ENCODE peak calls at places on chromosomes 4 and X, in eight cellular contexts. One of them, this sample, is unnamed.

GRCh38 chr4:67725981-67726380 is 25.0 kb upstream of the UBA6 start:
- DNase-seq in OCI-LY7: no peak
- DNase-seq in fibroblast of mammary gland: peak
- DNase-seq in GM13977: no peak
- DNase-seq in left ventricle myocardium inferior: no peak
- DNase-seq in heart right ventricle: no peak
- DNase-seq in endodermal cell: no peak
- DNase-seq in cardiac fibroblast: no peak
- DNase-seq in this sample: no peak

GRCh38 chrX:123361371-123361770 is 177.3 kb downstream of the GRIA3 start:
- DNase-seq in heart right ventricle: no peak
- DNase-seq in cardiac fibroblast: no peak
- DNase-seq in endodermal cell: peak
- DNase-seq in OCI-LY7: no peak
- DNase-seq in GM13977: no peak
- DNase-seq in left ventricle myocardium inferior: no peak
- DNase-seq in fibroblast of mammary gland: no peak
- DNase-seq in this sample: no peak

GRCh38 chrX:150253946-150254615 is 109.0 kb upstream of the MAMLD1 start:
- DNase-seq in fibroblast of mammary gland: no peak
- DNase-seq in cardiac fibroblast: no peak
- DNase-seq in left ventricle myocardium inferior: no peak
- DNase-seq in GM13977: no peak
- DNase-seq in endodermal cell: peak
- DNase-seq in OCI-LY7: no peak
- DNase-seq in heart right ventricle: no peak
- DNase-seq in this sample: no peak

GRCh38 chr4:139666735-139667266 is 1.2 kb downstream of the MGST2 start:
- DNase-seq in fibroblast of mammary gland: peak
- DNase-seq in OCI-LY7: peak
- DNase-seq in heart right ventricle: no peak
- DNase-seq in cardiac fibroblast: peak
- DNase-seq in endodermal cell: no peak
- DNase-seq in left ventricle myocardium inferior: no peak
- DNase-seq in GM13977: no peak
- DNase-seq in this sample: no peak

GRCh38 chr4:112982677-112983076 is 66.8 kb upstream of the ANK2 start:
- DNase-seq in cardiac fibroblast: peak
- DNase-seq in endodermal cell: no peak
- DNase-seq in left ventricle myocardium inferior: no peak
- DNase-seq in GM13977: no peak
- DNase-seq in fibroblast of mammary gland: peak
- DNase-seq in heart right ventricle: no peak
- DNase-seq in OCI-LY7: no peak
- DNase-seq in this sample: no peak

GRCh38 chrX:54708404-54708803 is 89.7 kb downstream of the ITIH6 start:
- DNase-seq in cardiac fibroblast: no peak
- DNase-seq in OCI-LY7: no peak
- DNase-seq in endodermal cell: no peak
- DNase-seq in fibroblast of mammary gland: no peak
- DNase-seq in heart right ventricle: no peak
- DNase-seq in left ventricle myocardium inferior: no peak
- DNase-seq in GM13977: no peak
- DNase-seq in this sample: no peak

GRCh38 chr4:117334451-117335188 is 249.2 kb upstream of the TRAM1L1 start:
- DNase-seq in left ventricle myocardium inferior: no peak
- DNase-seq in endodermal cell: no peak
- DNase-seq in fibroblast of mammary gland: no peak
- DNase-seq in cardiac fibroblast: no peak
- DNase-seq in OCI-LY7: no peak
- DNase-seq in GM13977: peak
- DNase-seq in heart right ventricle: no peak
- DNase-seq in this sample: no peak

GRCh38 chr4:98232202-98232601 is 29.0 kb upstream of the RAP1GDS1 start:
- DNase-seq in heart right ventricle: no peak
- DNase-seq in left ventricle myocardium inferior: no peak
- DNase-seq in OCI-LY7: peak
- DNase-seq in GM13977: no peak
- DNase-seq in fibroblast of mammary gland: peak
- DNase-seq in cardiac fibroblast: peak
- DNase-seq in endodermal cell: no peak
- DNase-seq in this sample: no peak

GRCh38 chr4:79284893-79285292 is 41.0 kb downstream of the NAA11 start:
- DNase-seq in OCI-LY7: no peak
- DNase-seq in fibroblast of mammary gland: no peak
- DNase-seq in left ventricle myocardium inferior: no peak
- DNase-seq in cardiac fibroblast: no peak
- DNase-seq in endodermal cell: no peak
- DNase-seq in heart right ventricle: no peak
- DNase-seq in GM13977: no peak
- DNase-seq in this sample: no peak

GRCh38 chrX:50838820-50839600 is 25.0 kb upstream of the SHROOM4 start:
- DNase-seq in fibroblast of mammary gland: peak
- DNase-seq in OCI-LY7: no peak
- DNase-seq in endodermal cell: no peak
- DNase-seq in cardiac fibroblast: peak
- DNase-seq in heart right ventricle: no peak
- DNase-seq in left ventricle myocardium inferior: no peak
- DNase-seq in GM13977: no peak
- DNase-seq in this sample: no peak

GRCh38 chrX:72381439-72382198 is 75.9 kb upstream of the CITED1 start:
- DNase-seq in cardiac fibroblast: peak
- DNase-seq in OCI-LY7: no peak
- DNase-seq in GM13977: no peak
- DNase-seq in endodermal cell: no peak
- DNase-seq in left ventricle myocardium inferior: no peak
- DNase-seq in heart right ventricle: no peak
- DNase-seq in fibroblast of mammary gland: peak
- DNase-seq in this sample: no peak

GRCh38 chr4:82898322-82899243 is 2.0 kb upstream of the THAP9 start:
- DNase-seq in heart right ventricle: no peak
- DNase-seq in OCI-LY7: peak
- DNase-seq in fibroblast of mammary gland: peak
- DNase-seq in GM13977: no peak
- DNase-seq in cardiac fibroblast: peak
- DNase-seq in left ventricle myocardium inferior: no peak
- DNase-seq in endodermal cell: no peak
- DNase-seq in this sample: no peak

GRCh38 chr4:4396628-4397440 is 9.9 kb downstream of the NSG1 start:
- DNase-seq in GM13977: no peak
- DNase-seq in left ventricle myocardium inferior: no peak
- DNase-seq in heart right ventricle: no peak
- DNase-seq in OCI-LY7: no peak
- DNase-seq in fibroblast of mammary gland: no peak
- DNase-seq in cardiac fibroblast: peak
- DNase-seq in endodermal cell: peak
- DNase-seq in this sample: no peak

GRCh38 chrX:51461053-51462050 is 35.0 kb downstream of the NUDT11 start:
- DNase-seq in fibroblast of mammary gland: peak
- DNase-seq in GM13977: peak
- DNase-seq in heart right ventricle: no peak
- DNase-seq in cardiac fibroblast: peak
- DNase-seq in OCI-LY7: peak
- DNase-seq in left ventricle myocardium inferior: no peak
- DNase-seq in endodermal cell: no peak
- DNase-seq in this sample: no peak

GRCh38 chr4:106978046-106978774 is 57.9 kb downstream of the DKK2 start:
- DNase-seq in heart right ventricle: no peak
- DNase-seq in left ventricle myocardium inferior: no peak
- DNase-seq in cardiac fibroblast: no peak
- DNase-seq in fibroblast of mammary gland: no peak
- DNase-seq in OCI-LY7: no peak
- DNase-seq in GM13977: no peak
- DNase-seq in endodermal cell: peak
- DNase-seq in this sample: no peak

GRCh38 chrX:70054391-70054790 is 4.7 kb upstream of the AWAT2 start:
- DNase-seq in heart right ventricle: no peak
- DNase-seq in left ventricle myocardium inferior: no peak
- DNase-seq in cardiac fibroblast: no peak
- DNase-seq in OCI-LY7: no peak
- DNase-seq in fibroblast of mammary gland: no peak
- DNase-seq in GM13977: no peak
- DNase-seq in endodermal cell: no peak
- DNase-seq in this sample: no peak
- TF ChIP-seq CTCF in heart right ventricle: no peak
- TF ChIP-seq CTCF in left ventricle myocardium inferior: no peak
- TF ChIP-seq CTCF in cardiac fibroblast: no peak
- TF ChIP-seq CTCF in OCI-LY7: no peak
- TF ChIP-seq CTCF in fibroblast of mammary gland: no peak
- TF ChIP-seq CTCF in GM13977: no peak
- TF ChIP-seq CTCF in endodermal cell: no peak
- TF ChIP-seq CTCF in this sample: no peak

GRCh38 chr4:126396703-126397102 is 1081.9 kb downstream of the FAT4 start:
- DNase-seq in heart right ventricle: no peak
- DNase-seq in fibroblast of mammary gland: no peak
- DNase-seq in left ventricle myocardium inferior: no peak
- DNase-seq in OCI-LY7: no peak
- DNase-seq in endodermal cell: no peak
- DNase-seq in cardiac fibroblast: no peak
- DNase-seq in GM13977: no peak
- DNase-seq in this sample: no peak
- TF ChIP-seq CTCF in heart right ventricle: no peak
- TF ChIP-seq CTCF in fibroblast of mammary gland: no peak
- TF ChIP-seq CTCF in left ventricle myocardium inferior: no peak
- TF ChIP-seq CTCF in OCI-LY7: peak
- TF ChIP-seq CTCF in endodermal cell: peak
- TF ChIP-seq CTCF in cardiac fibroblast: peak
- TF ChIP-seq CTCF in GM13977: peak
- TF ChIP-seq CTCF in this sample: no peak

DNA sequence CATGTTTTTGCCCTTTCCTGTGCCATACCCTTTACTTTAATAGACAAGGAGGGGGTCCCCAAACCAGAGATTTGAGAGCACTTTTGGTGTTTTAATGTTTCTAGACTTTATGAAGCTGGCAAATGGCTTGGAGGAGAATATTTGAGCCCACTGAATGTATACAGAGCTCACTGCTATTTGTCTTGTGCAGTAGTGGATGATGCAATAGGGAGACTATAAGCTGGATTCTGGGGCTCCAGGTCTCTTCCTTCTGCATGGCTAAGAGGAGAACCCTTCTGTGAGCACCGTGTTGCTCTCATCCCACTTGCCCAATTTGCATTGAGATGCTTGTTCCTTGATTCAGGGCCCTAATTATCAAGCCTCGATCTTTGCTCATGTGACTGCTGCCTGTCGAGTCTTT is 8.9 kb upstream of the PUDP start:
- DNase-seq in endodermal cell: no peak
- DNase-seq in heart right ventricle: no peak
- DNase-seq in cardiac fibroblast: no peak
- DNase-seq in left ventricle myocardium inferior: no peak
- DNase-seq in GM13977: no peak
- DNase-seq in fibroblast of mammary gland: no peak
- DNase-seq in OCI-LY7: no peak
- DNase-seq in this sample: no peak
- TF ChIP-seq CTCF in endodermal cell: no peak
- TF ChIP-seq CTCF in heart right ventricle: no peak
- TF ChIP-seq CTCF in cardiac fibroblast: no peak
- TF ChIP-seq CTCF in left ventricle myocardium inferior: no peak
- TF ChIP-seq CTCF in GM13977: no peak
- TF ChIP-seq CTCF in fibroblast of mammary gland: no peak
- TF ChIP-seq CTCF in OCI-LY7: no peak
- TF ChIP-seq CTCF in this sample: no peak

DNA sequence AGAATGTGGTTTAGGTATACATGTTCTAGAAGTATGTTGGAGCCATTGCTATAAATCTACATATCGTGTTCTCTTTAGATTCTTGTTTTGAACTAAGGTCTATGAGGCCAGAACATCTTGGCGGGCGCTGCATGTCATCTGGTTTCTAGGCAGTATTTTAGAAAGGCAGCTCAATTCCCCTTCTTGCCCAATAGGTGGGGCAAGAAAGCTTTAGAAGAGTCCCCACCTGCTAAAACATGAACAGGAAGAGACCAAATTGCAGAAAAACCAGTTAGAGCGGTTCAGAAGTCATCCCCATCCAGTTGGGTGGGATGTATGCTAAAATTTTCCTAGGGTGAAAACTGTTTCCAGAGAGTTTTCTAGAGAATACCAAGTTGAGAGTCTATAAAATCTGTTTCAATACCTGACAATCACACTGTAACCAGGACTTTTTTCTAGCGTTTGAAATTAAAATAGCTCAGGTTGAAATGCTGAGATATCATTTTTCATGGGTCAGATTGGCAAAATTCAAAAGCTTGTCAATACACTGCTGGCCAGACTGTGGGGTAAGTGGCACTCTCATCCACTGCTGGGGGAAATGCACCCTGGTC is 17.5 kb upstream of the SH3KBP1 start:
- DNase-seq in fibroblast of mammary gland: peak
- DNase-seq in endodermal cell: no peak
- DNase-seq in GM13977: peak
- DNase-seq in OCI-LY7: peak
- DNase-seq in heart right ventricle: no peak
- DNase-seq in left ventricle myocardium inferior: no peak
- DNase-seq in cardiac fibroblast: peak
- DNase-seq in this sample: no peak
- TF ChIP-seq CTCF in fibroblast of mammary gland: peak
- TF ChIP-seq CTCF in endodermal cell: peak
- TF ChIP-seq CTCF in GM13977: peak
- TF ChIP-seq CTCF in OCI-LY7: peak
- TF ChIP-seq CTCF in heart right ventricle: peak
- TF ChIP-seq CTCF in left ventricle myocardium inferior: peak
- TF ChIP-seq CTCF in cardiac fibroblast: peak
- TF ChIP-seq CTCF in this sample: no peak

GRCh38 chrX:57156397-57157049 is 19.3 kb upstream of the SPIN2A start:
- DNase-seq in cardiac fibroblast: peak
- DNase-seq in left ventricle myocardium inferior: no peak
- DNase-seq in OCI-LY7: peak
- DNase-seq in fibroblast of mammary gland: peak
- DNase-seq in endodermal cell: peak
- DNase-seq in GM13977: no peak
- DNase-seq in heart right ventricle: no peak
- DNase-seq in this sample: no peak
- TF ChIP-seq CTCF in cardiac fibroblast: peak
- TF ChIP-seq CTCF in left ventricle myocardium inferior: peak
- TF ChIP-seq CTCF in OCI-LY7: peak
- TF ChIP-seq CTCF in fibroblast of mammary gland: peak
- TF ChIP-seq CTCF in endodermal cell: peak
- TF ChIP-seq CTCF in GM13977: peak
- TF ChIP-seq CTCF in heart right ventricle: peak
- TF ChIP-seq CTCF in this sample: no peak

DNA sequence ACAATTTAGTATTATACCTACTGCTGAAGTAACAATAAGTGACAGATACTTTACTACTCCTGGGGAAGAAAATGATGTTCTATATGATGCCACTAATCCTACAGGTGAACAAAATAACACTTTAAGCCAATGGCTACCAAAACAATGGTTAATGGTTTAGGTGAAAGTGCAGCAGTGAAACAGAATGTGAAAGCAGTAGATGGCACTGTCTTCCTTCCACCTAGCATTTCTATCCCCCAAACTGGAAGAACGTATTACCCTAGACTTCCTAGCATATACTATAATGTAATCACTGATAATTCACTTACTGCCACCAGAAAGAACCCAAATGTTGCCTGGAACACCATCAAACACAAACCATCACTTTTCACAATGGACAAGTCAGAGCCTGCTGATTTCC is 18.9 kb upstream of the CABS1 start:
- DNase-seq in endodermal cell: no peak
- DNase-seq in heart right ventricle: no peak
- DNase-seq in left ventricle myocardium inferior: no peak
- DNase-seq in cardiac fibroblast: no peak
- DNase-seq in GM13977: no peak
- DNase-seq in fibroblast of mammary gland: no peak
- DNase-seq in OCI-LY7: no peak
- DNase-seq in this sample: no peak
- TF ChIP-seq CTCF in endodermal cell: peak
- TF ChIP-seq CTCF in heart right ventricle: no peak
- TF ChIP-seq CTCF in left ventricle myocardium inferior: no peak
- TF ChIP-seq CTCF in cardiac fibroblast: no peak
- TF ChIP-seq CTCF in GM13977: peak
- TF ChIP-seq CTCF in fibroblast of mammary gland: no peak
- TF ChIP-seq CTCF in OCI-LY7: peak
- TF ChIP-seq CTCF in this sample: no peak